ENCODE peak calls at places on chromosomes 6 and 20, in nine cellular contexts. W, G, T, Q, O, Y, J, E and S are unnamed samples.
A peak's percentile ranks its signal among the peaks of the same experiment; 100 is the strongest.

GRCh38 chr20:8721098-8721497 is 347.8 kb upstream of the PLCB4 start:
- DNase-seq in W (peak; percentile 13), T (peak; percentile 18), G (peak; percentile 67), Y (no peak), E (no peak), O (peak; percentile 71), J (peak; percentile 76), Q (peak; percentile 37), S (no peak)

GRCh38 chr6:86453232-86453631 is 484.1 kb upstream of the HTR1E start:
- DNase-seq in T (no peak), J (no peak), E (no peak), W (no peak), Q (no peak), Y (no peak), G (no peak), O (no peak), S (no peak)

GRCh38 chr6:166620478-166621113 is 6.5 kb downstream of the RPS6KA2 start:
- DNase-seq in Y (no peak), O (no peak), E (no peak), J (no peak), W (no peak), Q (no peak), T (no peak), G (no peak), S (no peak)

GRCh38 chr20:300345-300744 is 3.0 kb downstream of the ZCCHC3 start:
- DNase-seq in J (peak; percentile 38), W (no peak), O (no peak), E (no peak), G (no peak), T (no peak), Y (no peak), Q (no peak), S (no peak)

GRCh38 chr6:1170793-1171192 is 141.1 kb upstream of the FOXQ1 start:
- DNase-seq in E (no peak), W (no peak), T (no peak), O (no peak), G (no peak), Y (no peak), J (no peak), Q (no peak), S (no peak)

GRCh38 chr6:163309491-163310026 is 105.0 kb upstream of the QKI start:
- DNase-seq in Y (no peak), Q (no peak), G (peak; percentile 10), W (no peak), E (no peak), J (no peak), O (no peak), T (no peak), S (no peak)

GRCh38 chr6:44071670-44072451 is 55.4 kb downstream of the MRPL14 start:
- DNase-seq in Q (no peak), J (no peak), W (no peak), G (peak; percentile 98), E (no peak), T (no peak), Y (peak; percentile 57), O (no peak), S (peak; percentile 98)

GRCh38 chr6:22826961-22827360 is 257.6 kb downstream of the HDGFL1 start:
- DNase-seq in Y (no peak), O (no peak), G (peak; percentile 52), E (no peak), Q (no peak), J (no peak), T (no peak), W (no peak), S (no peak)

GRCh38 chr6:150409576-150410066 is 40.8 kb downstream of the IYD start:
- DNase-seq in E (no peak), T (no peak), W (no peak), O (no peak), G (no peak), Q (peak; percentile 59), J (peak; percentile 32), Y (no peak), S (no peak)

GRCh38 chr6:74075323-74075722 is 379.3 kb downstream of the CD109 start:
- DNase-seq in J (no peak), Q (peak; percentile 70), T (no peak), E (no peak), W (no peak), G (peak; percentile 26), O (no peak), Y (peak; percentile 79), S (no peak)

GRCh38 chr6:155195903-155196302 is 67.9 kb upstream of the CLDN20 start:
- DNase-seq in Q (no peak), O (no peak), Y (no peak), T (no peak), G (no peak), W (no peak), E (no peak), J (no peak), S (no peak)

GRCh38 chr6:155200012-155200411 is 63.8 kb upstream of the CLDN20 start:
- DNase-seq in G (peak; percentile 21), O (no peak), T (no peak), J (no peak), E (no peak), Y (no peak), Q (no peak), W (no peak), S (no peak)

GRCh38 chr6:155197947-155198346 is 65.9 kb upstream of the CLDN20 start:
- DNase-seq in T (no peak), W (no peak), E (no peak), Y (no peak), O (no peak), Q (no peak), G (no peak), J (no peak), S (no peak)

GRCh38 chr6:155194399-155194798 is 69.4 kb upstream of the CLDN20 start:
- DNase-seq in W (no peak), E (no peak), O (no peak), Q (no peak), J (no peak), T (no peak), G (no peak), Y (no peak), S (peak; percentile 15)

GRCh38 chr6:155196891-155197290 is 66.9 kb upstream of the CLDN20 start:
- DNase-seq in O (no peak), T (no peak), Y (no peak), E (no peak), J (no peak), G (no peak), Q (no peak), W (no peak), S (no peak)
- TF ChIP-seq POLR2A in O (no peak), T (no peak), Y (no peak), E (no peak), J (no peak), G (no peak), Q (no peak), W (no peak), S (no peak)

DNA sequence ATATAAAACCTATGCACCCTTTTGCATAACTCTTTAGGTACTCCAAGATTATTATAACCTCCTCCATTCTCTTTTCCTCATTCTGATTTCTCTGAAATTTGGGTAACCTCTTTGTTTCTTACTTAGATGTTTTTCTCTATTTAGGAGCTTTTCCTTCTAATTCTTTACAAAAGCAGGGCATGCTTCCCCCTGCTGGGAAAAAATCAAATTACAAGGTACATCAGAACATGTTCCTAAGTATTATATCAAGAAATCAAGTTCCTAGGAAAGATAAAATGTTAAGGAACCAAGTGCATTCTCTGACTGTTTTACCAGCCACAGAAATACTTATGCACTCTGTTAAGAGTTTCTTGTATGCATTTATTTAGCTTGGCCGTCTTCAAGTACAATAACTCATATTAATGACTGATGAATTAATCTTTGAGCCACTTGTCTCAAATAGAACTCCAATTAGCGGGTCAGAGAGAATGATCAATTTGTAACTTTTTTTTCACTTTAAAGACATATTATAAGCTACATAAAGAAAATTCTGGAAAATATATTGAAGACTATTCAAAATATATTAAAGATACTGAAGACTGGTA is 2.1 kb downstream of the KHDRBS2 start:
- DNase-seq in T (peak; percentile 7), W (peak; percentile 0), Q (no peak), O (peak; percentile 50), G (peak; percentile 0), Y (no peak), E (no peak), J (peak; percentile 42), S (no peak)
- TF ChIP-seq POLR2A in T (no peak), W (no peak), Q (no peak), O (no peak), G (no peak), Y (no peak), E (no peak), J (no peak), S (no peak)

DNA sequence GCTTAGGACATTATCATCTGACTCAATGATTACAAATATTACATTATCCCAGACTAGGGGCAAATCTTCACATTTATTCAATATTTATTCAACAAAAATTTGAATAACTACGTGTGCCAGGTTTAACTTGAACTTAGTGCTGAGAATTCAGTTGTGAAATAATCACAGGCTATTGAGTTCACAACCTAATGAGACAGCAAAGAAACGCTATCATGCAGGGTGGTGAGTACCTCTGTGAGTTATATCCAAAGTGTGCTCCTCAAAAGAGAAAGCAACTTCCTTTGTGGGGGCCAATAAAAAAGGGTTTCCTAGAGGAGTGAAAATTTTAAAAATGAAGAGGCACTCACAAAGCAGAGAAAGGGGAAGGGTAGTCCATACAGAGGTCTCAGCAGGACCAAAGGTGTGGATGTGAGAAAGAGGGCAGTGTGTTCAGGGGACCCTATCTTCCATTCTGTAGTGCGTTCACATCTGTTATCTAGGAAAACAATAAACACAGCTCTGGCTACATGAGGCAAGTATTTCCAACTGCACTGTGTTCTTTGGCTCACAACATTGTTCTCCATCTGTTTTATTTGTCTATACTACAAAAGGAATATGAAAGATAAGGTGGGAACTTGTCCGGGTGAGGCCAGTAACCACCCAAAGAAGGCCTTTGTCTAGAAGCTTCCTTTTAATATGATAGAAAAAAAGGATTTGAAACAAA is 155.4 kb upstream of the MARCKS start:
- DNase-seq in J (no peak), Q (no peak), T (no peak), W (no peak), G (no peak), Y (no peak), E (no peak), O (no peak), S (no peak)
- TF ChIP-seq POLR2A in J (no peak), Q (no peak), T (no peak), W (no peak), G (no peak), Y (no peak), E (no peak), O (no peak), S (no peak)

GRCh38 chr6:36682328-36683144 is 4.0 kb downstream of the CDKN1A start:
- DNase-seq in Q (peak; percentile 85), T (no peak), Y (no peak), O (peak; percentile 59), G (no peak), E (no peak), W (no peak), J (peak; percentile 49), S (no peak)
- TF ChIP-seq POLR2A in Q (no peak), T (no peak), Y (no peak), O (no peak), G (peak; percentile 40), E (no peak), W (no peak), J (no peak), S (no peak)

DNA sequence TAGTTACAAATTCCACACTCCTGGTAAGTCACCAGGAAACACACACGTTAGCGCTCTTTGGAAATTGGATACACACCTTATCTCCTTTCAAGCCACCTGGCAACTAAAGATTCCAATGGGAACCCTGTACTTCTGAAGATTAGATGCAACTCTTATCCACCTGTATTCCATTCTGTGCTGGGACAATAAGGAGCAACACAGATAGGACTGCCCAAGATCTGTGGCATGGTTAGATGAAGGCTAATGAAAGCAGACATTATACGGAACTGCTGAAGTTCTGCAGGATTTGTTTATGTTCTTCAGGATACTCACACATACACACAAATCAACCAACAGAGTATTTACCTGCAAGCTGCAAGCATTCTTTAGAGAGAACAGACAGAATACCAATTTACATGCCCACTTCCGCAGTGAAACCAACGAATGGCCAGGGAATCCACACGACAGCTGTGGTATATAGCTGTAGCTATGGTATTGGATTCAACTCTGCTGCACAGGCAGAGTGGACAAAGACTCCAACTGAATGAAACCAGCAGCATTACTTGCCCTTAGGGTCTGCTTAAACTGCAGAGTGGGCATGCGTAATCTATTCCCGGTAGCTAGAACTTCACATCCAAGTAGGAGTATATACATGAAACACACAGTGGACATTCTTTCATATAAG is 12.0 kb downstream of the NCOA5 start:
- DNase-seq in J (no peak), G (no peak), Y (no peak), Q (no peak), T (no peak), E (no peak), O (no peak), W (no peak), S (no peak)
- TF ChIP-seq POLR2A in J (no peak), G (no peak), Y (no peak), Q (no peak), T (no peak), E (no peak), O (no peak), W (no peak), S (no peak)